ENCODE peak calls at places on chromosomes 4 and X, in six cellular contexts. P is HTR-8/SVneo, Q is HEK293T, U is COLO829, E is kidney tubule cell, H is astrocyte. W is an unnamed sample.

GRCh38 chr4:26235500-26235899 is 85.3 kb upstream of the RBPJ start:
- DNase-seq in E (no peak), Q (no peak), U (no peak), H (peak; percentile 26), P (peak; percentile 37), W (no peak)

GRCh38 chr4:66852843-66853242 is 692.5 kb downstream of the CENPC start:
- DNase-seq in H (no peak), U (no peak), Q (no peak), P (no peak), E (no peak), W (no peak)

GRCh38 chrX:149950681-149951080 is 12.4 kb upstream of the EOLA2 start:
- DNase-seq in P (peak; percentile 5), H (peak; percentile 20), E (peak; percentile 46), U (peak; percentile 40), Q (peak; percentile 51), W (peak; percentile 11)

GRCh38 chr4:146132445-146132844 is 43.1 kb upstream of the LSM6 start:
- DNase-seq in H (no peak), Q (no peak), U (peak; percentile 45), P (no peak), E (peak; percentile 85), W (no peak)

GRCh38 chr4:142480244-142480643 is 365.9 kb downstream of the INPP4B start:
- DNase-seq in U (no peak), H (peak; percentile 64), P (no peak), Q (no peak), E (peak; percentile 64), W (no peak)

GRCh38 chr4:178937130-178937529 is 1494.9 kb upstream of the AGA start:
- DNase-seq in H (peak; percentile 5), U (peak; percentile 43), Q (no peak), E (peak; percentile 2), P (peak; percentile 18), W (no peak)

GRCh38 chr4:81166431-81166830 is 48.6 kb downstream of the PRKG2 start:
- DNase-seq in P (no peak), H (peak; percentile 45), Q (no peak), U (no peak), E (no peak), W (no peak)

GRCh38 chrX:46179748-46180147 is 365.5 kb downstream of the ZNF674 start:
- DNase-seq in Q (no peak), P (no peak), E (peak; percentile 17), U (no peak), H (no peak), W (no peak)

GRCh38 chr4:25830545-25830944 is 32.2 kb downstream of the SEL1L3 start:
- DNase-seq in U (no peak), P (no peak), H (no peak), Q (no peak), E (no peak), W (no peak)

GRCh38 chr4:122218762-122219161 is 66.6 kb downstream of the BLTP1 start:
- DNase-seq in H (no peak), U (no peak), P (peak; percentile 7), Q (peak; percentile 25), E (peak; percentile 5), W (no peak)

GRCh38 chr4:39151120-39151713 is 31.1 kb upstream of the WDR19 start:
- DNase-seq in E (peak; percentile 36), H (peak; percentile 36), Q (no peak), U (no peak), P (no peak), W (no peak)

GRCh38 chrX:120309873-120310730 is 1.2 kb downstream of the TMEM255A start:
- DNase-seq in P (no peak), Q (peak; percentile 41), E (peak; percentile 42), U (no peak), H (peak; percentile 12), W (no peak)

GRCh38 chr4:41155194-41155830 is 59.0 kb downstream of the APBB2 start:
- DNase-seq in U (no peak), H (peak; percentile 93), E (peak; percentile 87), P (peak; percentile 58), Q (no peak), W (no peak)

GRCh38 chrX:74537011-74537390 is 77.4 kb downstream of the RLIM start:
- DNase-seq in P (peak; percentile 21), H (peak; percentile 13), E (no peak), Q (no peak), U (no peak), W (no peak)

GRCh38 chrX:87727615-87728014 is 210.0 kb downstream of the KLHL4 start:
- DNase-seq in P (no peak), Q (no peak), E (no peak), H (no peak), U (no peak), W (no peak)

GRCh38 chrX:64151911-64152310 is 53.6 kb downstream of the AMER1 start:
- DNase-seq in Q (no peak), H (no peak), E (no peak), U (no peak), P (no peak), W (no peak)

GRCh38 chr4:11720292-11720691 is 291.6 kb upstream of the HS3ST1 start:
- DNase-seq in H (no peak), P (no peak), U (peak; percentile 23), E (peak; percentile 75), Q (peak; percentile 10), W (no peak)

GRCh38 chrX:71100581-71101505 is 5.2 kb downstream of the FOXO4 start:
- DNase-seq in U (no peak), P (no peak), Q (no peak), H (no peak), E (no peak), W (no peak)

GRCh38 chr4:41205854-41206460 is 8.4 kb downstream of the APBB2 start:
- DNase-seq in H (no peak), Q (no peak), P (no peak), E (peak; percentile 15), U (no peak), W (no peak)

GRCh38 chrX:126165721-126166401 is at the start of gene DCAF12L2:
- DNase-seq in H (no peak), U (no peak), P (no peak), Q (no peak), E (peak; percentile 6), W (no peak)

GRCh38 chrX:69319376-69319775 is 154.1 kb upstream of the PJA1 start:
- DNase-seq in E (no peak), H (no peak), U (no peak), P (no peak), Q (no peak), W (no peak)

GRCh38 chr4:52643846-52644245 is 15.3 kb downstream of the USP46 start:
- DNase-seq in U (no peak), E (peak; percentile 93), H (peak; percentile 71), P (no peak), Q (no peak), W (no peak)

GRCh38 chr4:80486603-80487002 is 151.1 kb downstream of the CFAP299 start:
- DNase-seq in P (no peak), U (no peak), H (no peak), Q (no peak), E (no peak), W (no peak)

GRCh38 chr4:183337833-183338232 is 15.6 kb upstream of the CLDN24 start:
- DNase-seq in E (no peak), P (no peak), U (no peak), Q (no peak), H (no peak), W (no peak)

GRCh38 chrX:151815461-151815860 is 80.9 kb downstream of the CNGA2 start:
- DNase-seq in P (no peak), U (no peak), Q (no peak), E (no peak), H (peak; percentile 76), W (no peak)

GRCh38 chrX:154444001-154444754 is at the start of gene FAM50A:
- DNase-seq in H (peak; percentile 15), U (peak; percentile 76), E (peak; percentile 63), Q (peak; percentile 90), P (peak; percentile 47), W (peak; percentile 47)

GRCh38 chrX:16207631-16208030 is 40.4 kb downstream of the MAGEB17 start:
- DNase-seq in P (no peak), E (no peak), U (no peak), Q (no peak), H (no peak), W (no peak)

GRCh38 chrX:129593137-129593536 is 53.1 kb downstream of the OCRL start:
- DNase-seq in H (no peak), Q (no peak), U (no peak), P (no peak), E (no peak), W (no peak)

W was measured in H54.